ENCODE peak calls at places on chromosomes 1 and 21, in ten cellular contexts. N is immature natural killer cell; A is NCI-H774; T is stimulated activated naive B cell treated with anti-CD40 and anti-IgM and Interleukin-4, amounts not matched to agents 10 μg/mL and 1 μg/mL and 100 μg/mL, for 72 hours; V is activated T-helper 9 cell treated with anti-CD3 and anti-CD28 coated beads, Interleukin-2, amount 50 U/mL, for 16 hours; F is heart left ventricle; X is endodermal cell; Q is AG09309; Z is HFFc6; K is AG10803. R is an unnamed sample.

GRCh38 chr1:18597159-18598042 is 33.2 kb upstream of the PAX7 start:
- DNase-seq in N (peak), A (no peak), T (peak), V (peak), F (no peak), X (peak), Q (no peak), Z (no peak), K (peak), R (peak)

GRCh38 chr1:85502171-85502570 is 37.2 kb upstream of the DDAH1 start:
- DNase-seq in N (no peak), A (no peak), T (no peak), V (no peak), F (no peak), X (no peak), Q (no peak), Z (no peak), K (peak), R (peak)

GRCh38 chr1:16080422-16081150 is 7.1 kb upstream of the FAM131C start:
- DNase-seq in N (no peak), A (no peak), T (no peak), V (no peak), F (no peak), X (no peak), Q (no peak), Z (no peak), K (no peak), R (peak)

GRCh38 chr21:42063206-42063577 is 7.9 kb upstream of the UMODL1 start:
- DNase-seq in N (no peak), A (peak), T (peak), V (no peak), F (peak), X (no peak), Q (no peak), Z (no peak), K (no peak), R (peak)

GRCh38 chr1:197399691-197400521 is 131.9 kb downstream of the CRB1 start:
- DNase-seq in N (no peak), A (no peak), T (no peak), V (no peak), F (no peak), X (peak), Q (no peak), Z (peak), K (peak), R (peak)

GRCh38 chr1:156484480-156485058 is 16.0 kb downstream of the MEF2D start:
- DNase-seq in N (no peak), A (no peak), T (no peak), V (no peak), F (peak), X (no peak), Q (no peak), Z (no peak), K (no peak), R (no peak)

GRCh38 chr1:19036049-19036546 is 79.6 kb upstream of the IFFO2 start:
- DNase-seq in N (no peak), A (no peak), T (no peak), V (no peak), F (no peak), X (peak), Q (no peak), Z (no peak), K (no peak), R (no peak)

GRCh38 chr1:33606272-33606671 is 133.8 kb downstream of the ZSCAN20 start:
- DNase-seq in N (no peak), A (no peak), T (no peak), V (no peak), F (no peak), X (no peak), Q (no peak), Z (no peak), K (no peak), R (no peak)

GRCh38 chr1:220012259-220012658 is 34.0 kb downstream of the EPRS1 start:
- DNase-seq in N (no peak), A (no peak), T (no peak), V (no peak), F (no peak), X (no peak), Q (peak), Z (no peak), K (peak), R (no peak)

GRCh38 chr1:70906790-70907189 is 140.8 kb downstream of the PTGER3 start:
- DNase-seq in N (no peak), A (no peak), T (no peak), V (no peak), F (no peak), X (no peak), Q (no peak), Z (no peak), K (no peak), R (no peak)

GRCh38 chr1:210417881-210418280 is 89.2 kb downstream of the HHAT start:
- DNase-seq in N (no peak), A (no peak), T (no peak), V (no peak), F (no peak), X (no peak), Q (no peak), Z (no peak), K (no peak), R (no peak)

GRCh38 chr1:83929184-83929583 is 69.7 kb downstream of the TTLL7 start:
- DNase-seq in N (no peak), A (no peak), T (no peak), V (no peak), F (no peak), X (no peak), Q (no peak), Z (peak), K (peak), R (no peak)

GRCh38 chr1:19312782-19313635 is 883 bp downstream of the SLC66A1 start:
- DNase-seq in N (no peak), A (no peak), T (no peak), V (no peak), F (no peak), X (no peak), Q (no peak), Z (no peak), K (no peak), R (no peak)